ENCODE peak calls at places on chromosomes 13 and 19, in five cellular contexts. One of them, this sample, is unnamed.

GRCh38 chr19:29366757-29367156 is 153.8 kb upstream of the UQCRFS1 start:
- DNase-seq in mammary epithelial cell: no peak
- DNase-seq in CD8-positive, alpha-beta memory T cell: no peak
- DNase-seq in dorsolateral prefrontal cortex: peak; percentile 0
- DNase-seq in heart left ventricle: no peak
- DNase-seq in this sample: no peak

GRCh38 chr13:107339209-107339608 is 771.3 kb upstream of the ARGLU1 start:
- DNase-seq in dorsolateral prefrontal cortex: no peak
- DNase-seq in CD8-positive, alpha-beta memory T cell: no peak
- DNase-seq in heart left ventricle: no peak
- DNase-seq in mammary epithelial cell: no peak
- DNase-seq in this sample: no peak

GRCh38 chr13:40958655-40959054 is 60.5 kb downstream of the ELF1 start:
- DNase-seq in heart left ventricle: no peak
- DNase-seq in CD8-positive, alpha-beta memory T cell: no peak
- DNase-seq in mammary epithelial cell: no peak
- DNase-seq in dorsolateral prefrontal cortex: no peak
- DNase-seq in this sample: no peak

GRCh38 chr19:29275266-29275665 is 62.3 kb upstream of the UQCRFS1 start:
- DNase-seq in mammary epithelial cell: no peak
- DNase-seq in dorsolateral prefrontal cortex: no peak
- DNase-seq in heart left ventricle: no peak
- DNase-seq in CD8-positive, alpha-beta memory T cell: no peak
- DNase-seq in this sample: no peak

GRCh38 chr13:19794552-19795143 is 11.9 kb upstream of the PSPC1 start:
- DNase-seq in CD8-positive, alpha-beta memory T cell: no peak
- DNase-seq in heart left ventricle: no peak
- DNase-seq in dorsolateral prefrontal cortex: no peak
- DNase-seq in mammary epithelial cell: peak; percentile 70
- DNase-seq in this sample: peak; percentile 23

GRCh38 chr13:42971670-42972355 is 20.2 kb downstream of the EPSTI1 start:
- DNase-seq in heart left ventricle: no peak
- DNase-seq in dorsolateral prefrontal cortex: no peak
- DNase-seq in CD8-positive, alpha-beta memory T cell: no peak
- DNase-seq in mammary epithelial cell: no peak
- DNase-seq in this sample: no peak

GRCh38 chr19:12995596-12996541 is 594 bp downstream of the NFIX start:
- DNase-seq in dorsolateral prefrontal cortex: peak; percentile 23
- DNase-seq in mammary epithelial cell: peak; percentile 47
- DNase-seq in CD8-positive, alpha-beta memory T cell: no peak
- DNase-seq in heart left ventricle: peak; percentile 57
- DNase-seq in this sample: no peak

GRCh38 chr13:54305377-54305776 is 1276.8 kb downstream of the OLFM4 start:
- DNase-seq in dorsolateral prefrontal cortex: no peak
- DNase-seq in CD8-positive, alpha-beta memory T cell: no peak
- DNase-seq in heart left ventricle: no peak
- DNase-seq in mammary epithelial cell: no peak
- DNase-seq in this sample: no peak

GRCh38 chr13:60931858-60932546 is 483.6 kb downstream of the PCDH20 start:
- DNase-seq in dorsolateral prefrontal cortex: no peak
- DNase-seq in CD8-positive, alpha-beta memory T cell: no peak
- DNase-seq in heart left ventricle: no peak
- DNase-seq in mammary epithelial cell: no peak
- DNase-seq in this sample: no peak

GRCh38 chr19:44848805-44849457 is 2.8 kb downstream of the NECTIN2 start:
- DNase-seq in dorsolateral prefrontal cortex: no peak
- DNase-seq in CD8-positive, alpha-beta memory T cell: no peak
- DNase-seq in heart left ventricle: no peak
- DNase-seq in mammary epithelial cell: no peak
- DNase-seq in this sample: peak; percentile 20

GRCh38 chr19:11624064-11624463 is 26.8 kb downstream of the ZNF627 start:
- DNase-seq in CD8-positive, alpha-beta memory T cell: no peak
- DNase-seq in mammary epithelial cell: peak; percentile 28
- DNase-seq in dorsolateral prefrontal cortex: no peak
- DNase-seq in heart left ventricle: no peak
- DNase-seq in this sample: peak; percentile 7

GRCh38 chr13:37277435-37278144 is 172.1 kb upstream of the CSNK1A1L start:
- DNase-seq in CD8-positive, alpha-beta memory T cell: no peak
- DNase-seq in mammary epithelial cell: no peak
- DNase-seq in heart left ventricle: no peak
- DNase-seq in dorsolateral prefrontal cortex: no peak
- DNase-seq in this sample: no peak

GRCh38 chr13:79448413-79448812 is 32.5 kb upstream of the NDFIP2 start:
- DNase-seq in dorsolateral prefrontal cortex: no peak
- DNase-seq in CD8-positive, alpha-beta memory T cell: no peak
- DNase-seq in mammary epithelial cell: peak; percentile 2
- DNase-seq in heart left ventricle: no peak
- DNase-seq in this sample: no peak

GRCh38 chr19:21902596-21902995 is 66.6 kb upstream of the ZNF43 start:
- DNase-seq in dorsolateral prefrontal cortex: no peak
- DNase-seq in heart left ventricle: no peak
- DNase-seq in CD8-positive, alpha-beta memory T cell: no peak
- DNase-seq in mammary epithelial cell: no peak
- DNase-seq in this sample: no peak

GRCh38 chr19:2394669-2395292 is 32.6 kb downstream of the TIMM13 start:
- DNase-seq in heart left ventricle: no peak
- DNase-seq in CD8-positive, alpha-beta memory T cell: no peak
- DNase-seq in mammary epithelial cell: no peak
- DNase-seq in dorsolateral prefrontal cortex: no peak
- DNase-seq in this sample: no peak

GRCh38 chr13:81395368-81395767 is 1054.4 kb upstream of the SPRY2 start:
- DNase-seq in mammary epithelial cell: no peak
- DNase-seq in CD8-positive, alpha-beta memory T cell: no peak
- DNase-seq in heart left ventricle: no peak
- DNase-seq in dorsolateral prefrontal cortex: no peak
- DNase-seq in this sample: peak; percentile 9

GRCh38 chr19:11096210-11096841 is 7.1 kb downstream of the LDLR start:
- DNase-seq in mammary epithelial cell: peak; percentile 49
- DNase-seq in CD8-positive, alpha-beta memory T cell: no peak
- DNase-seq in dorsolateral prefrontal cortex: peak; percentile 13
- DNase-seq in heart left ventricle: peak; percentile 64
- DNase-seq in this sample: peak; percentile 30

GRCh38 chr19:11288349-11288748 is 7.6 kb upstream of the TSPAN16 start:
- DNase-seq in CD8-positive, alpha-beta memory T cell: no peak
- DNase-seq in mammary epithelial cell: no peak
- DNase-seq in heart left ventricle: no peak
- DNase-seq in dorsolateral prefrontal cortex: no peak
- DNase-seq in this sample: peak; percentile 24

GRCh38 chr19:35290381-35291135 is 1.4 kb upstream of the MAG start:
- DNase-seq in heart left ventricle: no peak
- DNase-seq in CD8-positive, alpha-beta memory T cell: no peak
- DNase-seq in mammary epithelial cell: no peak
- DNase-seq in dorsolateral prefrontal cortex: no peak
- DNase-seq in this sample: no peak

GRCh38 chr13:46492946-46493345 is 60.0 kb upstream of the LRCH1 start:
- DNase-seq in heart left ventricle: no peak
- DNase-seq in CD8-positive, alpha-beta memory T cell: no peak
- DNase-seq in mammary epithelial cell: peak; percentile 16
- DNase-seq in dorsolateral prefrontal cortex: peak; percentile 28
- DNase-seq in this sample: no peak

GRCh38 chr13:101289764-101290163 is 126.5 kb downstream of the NALCN start:
- DNase-seq in dorsolateral prefrontal cortex: peak; percentile 21
- DNase-seq in mammary epithelial cell: peak; percentile 26
- DNase-seq in heart left ventricle: no peak
- DNase-seq in CD8-positive, alpha-beta memory T cell: no peak
- DNase-seq in this sample: peak; percentile 61

GRCh38 chr19:19610376-19611240 is 7.9 kb downstream of the PBX4 start:
- DNase-seq in mammary epithelial cell: no peak
- DNase-seq in heart left ventricle: no peak
- DNase-seq in CD8-positive, alpha-beta memory T cell: no peak
- DNase-seq in dorsolateral prefrontal cortex: no peak
- DNase-seq in this sample: no peak

GRCh38 chr19:33492951-33493350 is 28.6 kb downstream of the PEPD start:
- DNase-seq in mammary epithelial cell: no peak
- DNase-seq in dorsolateral prefrontal cortex: no peak
- DNase-seq in heart left ventricle: no peak
- DNase-seq in CD8-positive, alpha-beta memory T cell: no peak
- DNase-seq in this sample: no peak

GRCh38 chr13:31264146-31264545 is 64.4 kb downstream of the B3GLCT start:
- DNase-seq in CD8-positive, alpha-beta memory T cell: no peak
- DNase-seq in heart left ventricle: no peak
- DNase-seq in dorsolateral prefrontal cortex: no peak
- DNase-seq in mammary epithelial cell: no peak
- DNase-seq in this sample: no peak

GRCh38 chr13:37602743-37603381 is 4.3 kb upstream of the POSTN start:
- DNase-seq in CD8-positive, alpha-beta memory T cell: no peak
- DNase-seq in mammary epithelial cell: no peak
- DNase-seq in dorsolateral prefrontal cortex: no peak
- DNase-seq in heart left ventricle: no peak
- DNase-seq in this sample: no peak

GRCh38 chr13:51015973-51016372 is 95.1 kb downstream of the C13orf42 start:
- DNase-seq in mammary epithelial cell: no peak
- DNase-seq in dorsolateral prefrontal cortex: no peak
- DNase-seq in CD8-positive, alpha-beta memory T cell: no peak
- DNase-seq in heart left ventricle: no peak
- DNase-seq in this sample: no peak

GRCh38 chr13:38952827-38953226 is 37.8 kb downstream of the STOML3 start:
- DNase-seq in dorsolateral prefrontal cortex: no peak
- DNase-seq in mammary epithelial cell: peak; percentile 78
- DNase-seq in heart left ventricle: no peak
- DNase-seq in CD8-positive, alpha-beta memory T cell: no peak
- DNase-seq in this sample: no peak

GRCh38 chr13:74218291-74218690 is 84.1 kb upstream of the KLF12 start:
- DNase-seq in CD8-positive, alpha-beta memory T cell: no peak
- DNase-seq in mammary epithelial cell: no peak
- DNase-seq in heart left ventricle: no peak
- DNase-seq in dorsolateral prefrontal cortex: no peak
- DNase-seq in this sample: no peak

GRCh38 chr13:113448885-113449692 is 4.2 kb downstream of the ADPRHL1 start:
- DNase-seq in mammary epithelial cell: no peak
- DNase-seq in dorsolateral prefrontal cortex: peak; percentile 85
- DNase-seq in CD8-positive, alpha-beta memory T cell: peak; percentile 87
- DNase-seq in heart left ventricle: no peak
- DNase-seq in this sample: peak; percentile 91

DNA sequence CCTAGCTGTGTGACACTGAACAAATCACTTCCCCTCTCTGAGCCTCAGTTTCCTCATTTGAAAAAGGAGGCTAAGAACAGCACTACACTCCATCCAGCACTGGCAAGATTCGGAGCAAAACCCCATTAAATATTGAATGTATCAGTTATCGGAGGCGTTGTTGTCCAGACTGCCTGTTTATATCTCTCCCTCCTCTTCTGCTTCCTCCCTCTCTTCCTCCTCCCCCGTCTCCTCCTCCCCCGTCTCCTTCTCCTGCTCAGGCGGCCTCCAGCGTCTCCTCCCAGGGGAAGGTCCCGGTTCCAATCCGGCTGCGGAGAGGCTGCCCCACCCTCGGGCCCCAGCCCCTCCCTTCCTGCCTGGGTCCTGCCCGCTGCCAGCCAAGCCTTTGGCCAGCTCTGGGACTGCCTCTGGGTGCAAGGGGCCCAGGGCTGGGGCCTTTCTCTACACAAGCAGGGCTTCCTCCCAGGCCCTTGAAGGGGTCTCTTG is 2.0 kb downstream of the RRAS start:
- DNase-seq in mammary epithelial cell: peak; percentile 78
- DNase-seq in heart left ventricle: peak; percentile 93
- DNase-seq in CD8-positive, alpha-beta memory T cell: peak; percentile 47
- DNase-seq in dorsolateral prefrontal cortex: no peak
- DNase-seq in this sample: peak; percentile 68
- H3K4me3 ChIP-seq in mammary epithelial cell: peak overlapping the region; percentile 3
- H3K4me3 ChIP-seq in heart left ventricle: peak overlapping the region; percentile 93
- H3K4me3 ChIP-seq in CD8-positive, alpha-beta memory T cell: no peak overlapping the region
- H3K4me3 ChIP-seq in dorsolateral prefrontal cortex: peak overlapping the region; percentile 99
- H3K4me3 ChIP-seq in this sample: no peak overlapping the region

GRCh38 chr19:43469160-43469480 is 3.7 kb upstream of the LYPD3 start:
- DNase-seq in mammary epithelial cell: no peak
- DNase-seq in CD8-positive, alpha-beta memory T cell: no peak
- DNase-seq in dorsolateral prefrontal cortex: no peak
- DNase-seq in heart left ventricle: no peak
- DNase-seq in this sample: no peak
- H3K4me3 ChIP-seq in mammary epithelial cell: no peak overlapping the region
- H3K4me3 ChIP-seq in CD8-positive, alpha-beta memory T cell: no peak overlapping the region
- H3K4me3 ChIP-seq in dorsolateral prefrontal cortex: no peak overlapping the region
- H3K4me3 ChIP-seq in heart left ventricle: no peak overlapping the region
- H3K4me3 ChIP-seq in this sample: no peak overlapping the region

GRCh38 chr19:46866407-46867132 is 5.8 kb downstream of the ARHGAP35 start:
- DNase-seq in dorsolateral prefrontal cortex: no peak
- DNase-seq in CD8-positive, alpha-beta memory T cell: no peak
- DNase-seq in heart left ventricle: no peak
- DNase-seq in mammary epithelial cell: no peak
- DNase-seq in this sample: no peak

GRCh38 chr19:46861691-46862503 is 1.1 kb downstream of the ARHGAP35 start:
- DNase-seq in heart left ventricle: peak; percentile 25
- DNase-seq in mammary epithelial cell: peak; percentile 32
- DNase-seq in dorsolateral prefrontal cortex: no peak
- DNase-seq in CD8-positive, alpha-beta memory T cell: no peak
- DNase-seq in this sample: peak; percentile 28

GRCh38 chr19:46862504-46862835 is 1.7 kb downstream of the ARHGAP35 start:
- DNase-seq in CD8-positive, alpha-beta memory T cell: no peak
- DNase-seq in dorsolateral prefrontal cortex: no peak
- DNase-seq in mammary epithelial cell: no peak
- DNase-seq in heart left ventricle: no peak
- DNase-seq in this sample: no peak

GRCh38 chr19:46862974-46863632 is 2.3 kb downstream of the ARHGAP35 start:
- DNase-seq in dorsolateral prefrontal cortex: no peak
- DNase-seq in CD8-positive, alpha-beta memory T cell: no peak
- DNase-seq in mammary epithelial cell: no peak
- DNase-seq in heart left ventricle: no peak
- DNase-seq in this sample: no peak

GRCh38 chr19:46863818-46864629 is 3.2 kb downstream of the ARHGAP35 start:
- DNase-seq in mammary epithelial cell: peak; percentile 79
- DNase-seq in CD8-positive, alpha-beta memory T cell: no peak
- DNase-seq in dorsolateral prefrontal cortex: no peak
- DNase-seq in heart left ventricle: no peak
- DNase-seq in this sample: peak; percentile 47
- H3K4me3 ChIP-seq in mammary epithelial cell: peak overlapping the region; percentile 23
- H3K4me3 ChIP-seq in CD8-positive, alpha-beta memory T cell: peak overlapping the region; percentile 21
- H3K4me3 ChIP-seq in dorsolateral prefrontal cortex: peak overlapping the region; percentile 68
- H3K4me3 ChIP-seq in heart left ventricle: peak overlapping the region; percentile 86
- H3K4me3 ChIP-seq in this sample: no peak overlapping the region

GRCh38 chr19:55319786-55320185 is 5.4 kb downstream of the TMEM150B start:
- DNase-seq in heart left ventricle: no peak
- DNase-seq in mammary epithelial cell: no peak
- DNase-seq in dorsolateral prefrontal cortex: peak; percentile 70
- DNase-seq in CD8-positive, alpha-beta memory T cell: no peak
- DNase-seq in this sample: peak; percentile 27
- H3K4me3 ChIP-seq in heart left ventricle: no peak overlapping the region
- H3K4me3 ChIP-seq in mammary epithelial cell: no peak overlapping the region
- H3K4me3 ChIP-seq in dorsolateral prefrontal cortex: peak overlapping the region; percentile 20
- H3K4me3 ChIP-seq in CD8-positive, alpha-beta memory T cell: no peak overlapping the region
- H3K4me3 ChIP-seq in this sample: no peak overlapping the region

DNA sequence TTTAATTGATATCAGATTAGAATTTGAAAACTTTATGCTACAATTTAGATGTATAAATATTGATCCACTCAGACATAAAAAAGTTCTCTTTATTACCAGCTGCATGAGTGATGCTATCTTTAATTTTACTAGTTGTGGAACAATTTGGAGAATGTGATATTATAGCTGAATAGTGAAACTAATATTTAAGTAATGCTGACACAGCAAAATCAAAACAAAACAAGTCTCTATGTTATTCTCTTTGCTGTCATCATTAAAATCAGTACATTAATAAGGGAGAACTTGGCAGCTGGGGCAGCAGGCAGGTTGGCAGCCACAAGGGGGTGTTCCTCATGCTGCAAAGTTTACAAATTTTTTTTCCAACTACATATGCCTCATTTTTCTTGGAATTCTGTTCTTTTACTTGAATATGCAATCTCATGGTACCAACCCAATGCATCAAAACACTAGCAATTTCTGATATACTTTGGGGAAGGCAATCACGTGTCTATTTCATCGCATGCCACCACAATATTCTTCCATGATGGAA is 585.3 kb downstream of the FGF9 start:
- DNase-seq in dorsolateral prefrontal cortex: no peak
- DNase-seq in CD8-positive, alpha-beta memory T cell: no peak
- DNase-seq in heart left ventricle: no peak
- DNase-seq in mammary epithelial cell: no peak
- DNase-seq in this sample: no peak
- H3K4me3 ChIP-seq in dorsolateral prefrontal cortex: no peak overlapping the region
- H3K4me3 ChIP-seq in CD8-positive, alpha-beta memory T cell: no peak overlapping the region
- H3K4me3 ChIP-seq in heart left ventricle: no peak overlapping the region
- H3K4me3 ChIP-seq in mammary epithelial cell: no peak overlapping the region
- H3K4me3 ChIP-seq in this sample: no peak overlapping the region